ENCODE peak calls at places on chromosomes 2 and 18, in six cellular contexts. A is ascending aorta, Q is HFFc6, U is A549, K is neural progenitor cell, R is fibroblast of lung. F is an unnamed sample.
A peak's percentile ranks its signal among the peaks of the same experiment; 100 is the strongest.

GRCh38 chr2:32074161-32074506 is 10.8 kb downstream of the SPAST start:
- DNase-seq in A (no peak), Q (no peak), U (no peak), K (no peak), R (no peak), F (no peak)

GRCh38 chr2:26469092-26469710 is 8.7 kb downstream of the OTOF start:
- DNase-seq in A (no peak), Q (peak; percentile 43), U (peak; percentile 65), K (peak; percentile 79), R (peak; percentile 39), F (peak; percentile 33)

GRCh38 chr18:22169011-22169888 is at the start of gene GATA6:
- DNase-seq in A (peak; percentile 97), Q (peak; percentile 63), U (peak; percentile 75), K (peak; percentile 92), R (peak; percentile 94), F (peak; percentile 78)

GRCh38 chr18:25329783-25330182 is 22.2 kb downstream of the ZNF521 start:
- DNase-seq in A (no peak), Q (no peak), U (no peak), K (peak; percentile 11), R (no peak), F (no peak)

GRCh38 chr18:2758309-2758708 is 88.5 kb upstream of the EMILIN2 start:
- DNase-seq in A (no peak), Q (no peak), U (no peak), K (no peak), R (no peak), F (no peak)

GRCh38 chr2:199485732-199486335 is 28.1 kb upstream of the SATB2 start:
- DNase-seq in A (no peak), Q (peak; percentile 47), U (peak; percentile 51), K (peak; percentile 83), R (peak; percentile 54), F (peak; percentile 54)

GRCh38 chr18:48330016-48330991 is 78.9 kb downstream of the ZBTB7C start:
- DNase-seq in A (no peak), Q (peak; percentile 75), U (peak; percentile 32), K (no peak), R (peak; percentile 94), F (peak; percentile 79)

GRCh38 chr18:77379976-77380375 is 130.3 kb downstream of the GALR1 start:
- DNase-seq in A (no peak), Q (no peak), U (no peak), K (no peak), R (no peak), F (no peak)

GRCh38 chr2:177347570-177347969 is 45.0 kb upstream of the AGPS start:
- DNase-seq in A (no peak), Q (no peak), U (no peak), K (no peak), R (no peak), F (no peak)

GRCh38 chr2:210363261-210363660 is 48.3 kb upstream of the MYL1 start:
- DNase-seq in A (no peak), Q (no peak), U (no peak), K (no peak), R (no peak), F (no peak)

GRCh38 chr2:159549234-159549633 is 67.1 kb downstream of the BAZ2B start:
- DNase-seq in A (no peak), Q (peak; percentile 1), U (no peak), K (no peak), R (peak; percentile 62), F (no peak)

GRCh38 chr2:175766880-175767279 is 235.2 kb downstream of the LNPK start:
- DNase-seq in A (no peak), Q (peak; percentile 24), U (no peak), K (no peak), R (peak; percentile 74), F (no peak)

GRCh38 chr18:25061345-25061744 is 290.6 kb downstream of the ZNF521 start:
- DNase-seq in A (no peak), Q (no peak), U (no peak), K (no peak), R (no peak), F (no peak)

GRCh38 chr2:16281451-16282330 is 341.3 kb downstream of the MYCN start:
- DNase-seq in A (no peak), Q (no peak), U (peak; percentile 31), K (peak; percentile 71), R (no peak), F (peak; percentile 12)

GRCh38 chr2:102726128-102727087 is 35.4 kb upstream of the TMEM182 start:
- DNase-seq in A (no peak), Q (no peak), U (no peak), K (no peak), R (no peak), F (no peak)

GRCh38 chr2:19786408-19787058 is 115.2 kb downstream of the TTC32 start:
- DNase-seq in A (peak; percentile 40), Q (peak; percentile 63), U (peak; percentile 59), K (no peak), R (peak; percentile 73), F (peak; percentile 41)

GRCh38 chr2:95372845-95373244 is 29.7 kb upstream of the FAHD2A start:
- DNase-seq in A (peak; percentile 19), Q (no peak), U (no peak), K (no peak), R (no peak), F (no peak)

GRCh38 chr2:61176755-61177726 is 15.1 kb downstream of the C2orf74 start:
- DNase-seq in A (peak; percentile 96), Q (peak; percentile 89), U (peak; percentile 99), K (peak; percentile 97), R (peak; percentile 89), F (peak; percentile 97)

GRCh38 chr2:181178823-181179412 is 198.5 kb downstream of the UBE2E3 start:
- DNase-seq in A (no peak), Q (no peak), U (no peak), K (peak; percentile 48), R (no peak), F (peak; percentile 4)

GRCh38 chr2:207692206-207693065 is 19.0 kb upstream of the CCNYL1 start:
- DNase-seq in A (no peak), Q (no peak), U (peak; percentile 50), K (peak; percentile 72), R (peak; percentile 11), F (no peak)
- TF ChIP-seq CTCF in A (no peak), Q (peak; percentile 72), U (peak; percentile 58), K (peak; percentile 82), R (peak; percentile 25), F (no peak)

GRCh38 chr2:206160807-206161179 is 1.1 kb downstream of the EEF1B2 start:
- DNase-seq in A (no peak), Q (no peak), U (no peak), K (no peak), R (no peak), F (no peak)
- TF ChIP-seq CTCF in A (no peak), Q (no peak), U (no peak), K (no peak), R (no peak), F (no peak)

GRCh38 chr2:195395351-195395750 is 261.7 kb upstream of the SLC39A10 start:
- DNase-seq in A (no peak), Q (no peak), U (no peak), K (no peak), R (peak; percentile 72), F (no peak)
- TF ChIP-seq CTCF in A (no peak), Q (no peak), U (no peak), K (no peak), R (no peak), F (no peak)

DNA sequence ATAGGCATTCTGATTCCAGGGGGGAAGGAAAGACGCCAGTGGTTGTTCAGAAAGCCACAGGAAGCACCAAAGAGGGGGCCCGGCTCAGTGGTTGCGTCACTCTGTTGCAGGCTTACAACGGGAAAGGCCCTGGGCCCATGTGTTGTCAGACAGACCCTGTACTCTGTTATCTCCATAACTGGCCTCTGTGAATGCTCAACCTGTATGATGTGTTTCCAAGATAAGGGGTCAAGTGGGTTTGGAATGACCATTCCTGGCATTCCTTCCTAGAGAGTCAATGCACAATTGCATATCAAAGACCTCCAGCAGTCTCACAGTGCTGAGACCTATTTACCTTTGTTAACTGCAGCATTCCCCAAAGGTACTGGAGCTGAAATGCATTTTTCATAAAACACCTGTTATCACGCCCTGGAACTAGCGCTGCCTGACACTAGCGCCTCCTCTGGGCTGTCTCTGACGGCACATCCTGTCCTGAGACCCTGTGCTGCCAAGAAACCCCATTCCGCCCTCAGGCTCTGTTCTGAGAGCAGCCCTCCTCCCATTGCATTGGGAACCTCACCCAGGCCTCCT is 13.2 kb upstream of the LRRFIP1 start:
- DNase-seq in A (no peak), Q (no peak), U (no peak), K (peak; percentile 37), R (peak; percentile 69), F (no peak)
- TF ChIP-seq CTCF in A (no peak), Q (peak; percentile 45), U (no peak), K (peak; percentile 44), R (no peak), F (no peak)

GRCh38 chr2:126866451-126866850 is 32.2 kb upstream of the TEX51 start:
- DNase-seq in A (no peak), Q (no peak), U (no peak), K (no peak), R (no peak), F (no peak)

GRCh38 chr2:126862730-126863129 is 36.0 kb upstream of the TEX51 start:
- DNase-seq in A (peak; percentile 51), Q (no peak), U (no peak), K (no peak), R (no peak), F (no peak)

GRCh38 chr2:126860395-126860794 is 38.3 kb upstream of the TEX51 start:
- DNase-seq in A (no peak), Q (no peak), U (no peak), K (no peak), R (no peak), F (no peak)

GRCh38 chr2:126863336-126864015 is 35.2 kb upstream of the TEX51 start:
- DNase-seq in A (no peak), Q (no peak), U (no peak), K (no peak), R (no peak), F (no peak)

GRCh38 chr2:126864861-126865260 is 33.8 kb upstream of the TEX51 start:
- DNase-seq in A (no peak), Q (no peak), U (no peak), K (no peak), R (no peak), F (no peak)
- TF ChIP-seq CTCF in A (no peak), Q (peak; percentile 43), U (no peak), K (peak; percentile 18), R (no peak), F (no peak)

GRCh38 chr2:14647714-14648113 is 15.2 kb downstream of the LRATD1 start:
- DNase-seq in A (no peak), Q (no peak), U (no peak), K (no peak), R (no peak), F (no peak)

GRCh38 chr2:14641116-14641515 is 8.6 kb downstream of the LRATD1 start:
- DNase-seq in A (no peak), Q (no peak), U (no peak), K (no peak), R (no peak), F (no peak)

GRCh38 chr2:14638488-14638887 is 6.0 kb downstream of the LRATD1 start:
- DNase-seq in A (no peak), Q (no peak), U (no peak), K (no peak), R (no peak), F (no peak)

DNA sequence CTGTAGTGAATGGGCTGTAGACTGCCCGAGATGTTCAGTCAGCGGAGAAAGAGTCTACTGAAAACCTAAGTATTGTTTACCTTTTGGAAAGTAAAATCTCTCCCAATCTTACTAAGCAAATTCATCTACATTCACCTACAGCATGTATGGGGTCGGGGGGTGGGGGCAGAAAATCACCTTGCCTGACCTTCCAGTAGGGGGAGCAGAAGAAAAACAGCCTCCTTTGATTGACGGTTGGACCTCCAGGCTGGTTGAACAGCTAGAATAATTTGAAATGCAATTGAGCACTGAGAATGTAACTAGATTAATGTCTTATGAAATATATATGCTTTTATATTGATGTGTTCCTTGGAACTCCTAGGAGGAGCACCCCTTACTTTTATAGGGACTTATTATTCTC is 10.0 kb downstream of the LRATD1 start:
- DNase-seq in A (no peak), Q (no peak), U (no peak), K (no peak), R (no peak), F (no peak)
- TF ChIP-seq CTCF in A (no peak), Q (peak; percentile 23), U (no peak), K (peak; percentile 45), R (no peak), F (no peak)

F was measured in RWPE1.